ENCODE peak calls at places on chromosomes 1 and 21, in ten cellular contexts. C is transverse colon, B is NB4, W is GM12878, P is IMR-90, G is suprapubic skin, N is K562, Q is heart left ventricle, T is body of pancreas, Z is uterus. O is an unnamed sample.

GRCh38 chr1:17826165-17826488 is 71.0 kb downstream of the ACTL8 start:
- DNase-seq in G (peak), W (no peak), B (peak), P (peak), C (peak), Q (peak), N (peak), Z (no peak), T (peak), O (peak)

GRCh38 chr1:8910914-8911313 is 32.4 kb upstream of the ENO1 start:
- DNase-seq in Z (no peak), G (no peak), Q (no peak), P (peak), B (no peak), W (no peak), C (no peak), N (peak), T (no peak), O (no peak)

GRCh38 chr1:15117671-15118325 is 35.7 kb upstream of the TMEM51 start:
- DNase-seq in T (no peak), Z (no peak), C (no peak), P (no peak), G (no peak), W (no peak), Q (no peak), B (no peak), N (no peak), O (no peak)

GRCh38 chr1:40532844-40533424 is 1.5 kb downstream of the ZNF684 start:
- DNase-seq in N (peak), Q (no peak), B (peak), W (peak), P (peak), C (peak), T (no peak), Z (no peak), G (no peak), O (peak)

GRCh38 chr1:13583964-13584791 is 546 bp downstream of the PDPN start:
- DNase-seq in W (no peak), Q (peak), N (no peak), G (no peak), T (no peak), Z (peak), C (no peak), B (no peak), P (no peak), O (no peak)

GRCh38 chr1:73310797-73311381 is 887.1 kb downstream of the LRRIQ3 start:
- DNase-seq in Q (no peak), P (no peak), C (no peak), T (no peak), B (no peak), W (no peak), G (no peak), N (no peak), Z (no peak), O (no peak)

GRCh38 chr1:65791396-65791795 is 1.3 kb upstream of the PDE4B start:
- DNase-seq in N (no peak), T (no peak), Q (no peak), W (no peak), Z (no peak), B (peak), G (no peak), P (peak), C (no peak), O (no peak)

GRCh38 chr1:198932351-198932991 is 293.6 kb downstream of the PTPRC start:
- DNase-seq in W (no peak), B (peak), Q (peak), Z (no peak), T (no peak), N (no peak), G (no peak), P (peak), C (no peak), O (peak)

GRCh38 chr1:218304281-218305039 is 19.4 kb downstream of the RRP15 start:
- DNase-seq in W (no peak), T (no peak), P (peak), Z (no peak), Q (peak), B (no peak), G (no peak), C (no peak), N (peak), O (peak)

GRCh38 chr1:30159015-30159414 is 564.4 kb downstream of the MATN1 start:
- DNase-seq in P (no peak), B (no peak), Q (no peak), T (no peak), W (no peak), G (no peak), N (peak), C (no peak), Z (no peak), O (no peak)

GRCh38 chr1:38677311-38677710 is 182.3 kb downstream of the RRAGC start:
- DNase-seq in B (no peak), P (no peak), T (no peak), W (no peak), N (no peak), C (no peak), Z (no peak), Q (no peak), G (no peak), O (no peak)

GRCh38 chr21:44785620-44786344 is 15.8 kb downstream of the UBE2G2 start:
- DNase-seq in B (no peak), C (no peak), W (no peak), T (no peak), N (no peak), G (no peak), Z (no peak), P (peak), Q (no peak), O (no peak)

GRCh38 chr21:33541105-33541711 is 709 bp downstream of the GART start:
- DNase-seq in P (peak), B (peak), G (no peak), N (peak), W (peak), T (no peak), Z (no peak), C (no peak), Q (no peak), O (peak)

GRCh38 chr1:198018529-198018928 is 101.4 kb downstream of the LHX9 start:
- DNase-seq in G (no peak), N (peak), T (no peak), P (peak), B (peak), Z (no peak), C (no peak), Q (no peak), W (no peak), O (no peak)

GRCh38 chr1:112061852-112062451 is 72.5 kb upstream of the KCND3 start:
- DNase-seq in N (no peak), G (no peak), C (no peak), B (no peak), Z (no peak), W (no peak), T (no peak), P (no peak), Q (no peak), O (no peak)

GRCh38 chr1:159945483-159946241 is at the start of gene IGSF9:
- DNase-seq in P (peak), W (no peak), N (peak), B (no peak), Q (peak), Z (peak), G (peak), T (peak), C (peak), O (peak)

GRCh38 chr1:201596101-201596868 is 57.4 kb downstream of the NAV1 start:
- DNase-seq in Q (no peak), P (no peak), B (no peak), Z (no peak), C (no peak), N (no peak), T (no peak), W (no peak), G (no peak), O (no peak)

GRCh38 chr1:226637147-226637935 is 88.8 kb downstream of the STUM start:
- DNase-seq in C (peak), W (no peak), G (peak), P (no peak), Z (peak), Q (peak), T (no peak), N (peak), B (no peak), O (no peak)

GRCh38 chr1:29783501-29784275 is 547.4 kb downstream of the PTPRU start:
- DNase-seq in Q (no peak), Z (no peak), W (no peak), N (no peak), T (no peak), B (no peak), C (no peak), G (no peak), P (no peak), O (no peak)

GRCh38 chr1:24920155-24920925 is 9.7 kb downstream of the RUNX3 start:
- DNase-seq in T (no peak), G (no peak), W (no peak), Q (no peak), P (peak), Z (peak), N (peak), B (no peak), C (no peak), O (no peak)

GRCh38 chr1:9849691-9850441 is 26.1 kb upstream of the CLSTN1 start:
- DNase-seq in Q (no peak), W (no peak), P (no peak), B (no peak), N (peak), C (no peak), T (no peak), G (no peak), Z (no peak), O (peak)

GRCh38 chr1:57300186-57300585 is 123.7 kb downstream of the DAB1 start:
- DNase-seq in W (no peak), N (no peak), G (no peak), T (no peak), Z (no peak), Q (no peak), P (no peak), C (no peak), B (no peak), O (no peak)

GRCh38 chr1:235460768-235461167 is 43.5 kb downstream of the B3GALNT2 start:
- DNase-seq in W (no peak), Q (no peak), B (no peak), N (no peak), Z (no peak), C (no peak), P (no peak), G (no peak), T (no peak), O (no peak)

GRCh38 chr1:159088050-159088449 is 11.5 kb upstream of the AIM2 start:
- DNase-seq in Z (no peak), G (no peak), W (no peak), T (no peak), P (peak), Q (no peak), B (peak), C (no peak), N (no peak), O (no peak)

GRCh38 chr1:172510479-172510878 is 22.5 kb upstream of the SUCO start:
- DNase-seq in B (no peak), G (no peak), W (no peak), Q (no peak), Z (no peak), T (no peak), P (no peak), N (no peak), C (no peak), O (no peak)

GRCh38 chr21:16408280-16408669 is 678.5 kb downstream of the USP25 start:
- DNase-seq in Q (no peak), C (no peak), T (no peak), N (no peak), P (no peak), Z (no peak), B (no peak), G (no peak), W (no peak), O (no peak)

DNA sequence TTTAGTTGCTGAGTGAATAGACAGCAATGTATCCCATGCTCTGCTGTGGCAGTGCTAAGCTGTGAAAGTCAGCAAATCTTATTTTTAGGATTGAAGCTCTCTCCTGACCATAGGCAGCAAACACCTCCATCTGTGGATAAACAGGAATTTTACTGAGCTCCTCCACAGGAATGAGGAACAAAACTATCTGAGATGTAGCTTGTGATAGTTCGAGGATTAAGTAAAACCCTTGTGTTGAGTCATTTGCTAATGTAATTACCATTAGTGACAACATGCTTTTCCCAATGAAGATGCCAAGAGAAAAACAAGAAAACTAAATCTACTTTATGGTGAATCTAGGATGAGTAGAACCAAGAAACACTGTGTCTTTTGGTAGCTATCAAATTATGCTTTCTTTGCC is 122.7 kb downstream of the CLEC20A start:
- DNase-seq in N (no peak), Z (no peak), C (no peak), B (no peak), T (no peak), P (no peak), G (no peak), W (no peak), Q (no peak), O (no peak)
- TF ChIP-seq POLR2A in N (no peak), Z (no peak), C (no peak), B (no peak), T (no peak), P (no peak), G (no peak), W (no peak), Q (no peak), O (no peak)

GRCh38 chr1:145959957-145960467 is 2.2 kb upstream of the LIX1L start:
- DNase-seq in P (no peak), N (no peak), T (no peak), W (no peak), C (no peak), Q (no peak), G (no peak), Z (peak), B (no peak), O (no peak)
- TF ChIP-seq POLR2A in P (no peak), N (no peak), T (no peak), W (no peak), C (no peak), Q (no peak), G (no peak), Z (no peak), B (no peak), O (no peak)

DNA sequence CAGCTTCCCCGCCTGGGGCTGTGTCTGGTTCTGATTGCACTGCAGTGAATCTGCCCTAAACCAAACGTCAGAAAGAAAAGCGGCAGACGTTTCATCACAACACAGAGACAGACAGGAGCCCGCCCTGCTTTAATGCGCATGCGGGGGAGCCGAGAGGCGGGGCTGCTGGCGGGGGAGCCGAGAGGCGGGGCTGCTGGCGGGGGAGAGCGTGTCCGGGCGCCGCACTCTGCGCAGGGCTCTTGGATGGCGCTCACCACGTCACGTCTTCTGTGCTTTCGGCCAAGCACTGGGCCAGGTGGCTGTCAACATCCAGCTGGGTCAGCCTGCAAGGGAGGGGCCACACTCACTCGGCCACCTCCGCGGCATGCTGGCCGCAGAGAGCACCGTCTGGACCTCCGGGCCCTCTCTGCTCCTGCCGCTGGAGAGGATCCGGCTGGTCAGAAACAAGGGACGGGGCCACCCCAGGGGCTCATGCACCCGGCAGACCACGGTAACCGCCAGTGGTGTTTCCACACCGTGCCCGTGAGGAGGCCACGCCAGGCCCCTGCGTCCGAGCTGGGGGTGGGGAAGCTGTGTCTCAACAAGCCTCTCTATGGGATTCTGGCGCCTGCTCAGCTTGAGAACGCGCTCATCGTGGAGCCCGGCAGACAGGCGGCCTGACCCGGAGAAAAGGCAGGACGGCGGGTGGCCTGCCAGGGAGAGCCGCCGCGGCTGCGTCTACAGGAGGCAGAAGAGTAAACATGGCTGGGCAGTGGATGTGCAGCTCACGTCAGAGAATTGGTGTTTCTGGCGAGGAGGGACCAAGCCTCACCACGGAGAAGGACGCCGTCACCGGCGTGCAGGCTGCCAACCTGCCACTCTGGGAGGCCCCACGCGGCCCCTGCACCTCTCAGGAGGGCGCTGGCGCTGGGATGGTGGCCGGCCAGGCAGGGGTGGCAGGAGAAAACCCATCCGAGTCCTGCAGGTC is 4.8 kb downstream of the FAAP20 start:
- DNase-seq in Z (peak), N (peak), T (peak), G (peak), C (peak), P (peak), Q (peak), W (no peak), B (peak), O (peak)
- TF ChIP-seq POLR2A in Z (peak), N (peak), T (peak), G (no peak), C (peak), P (peak), Q (peak), W (peak), B (no peak), O (peak)

GRCh38 chr1:224929335-224930237 is at the start of gene DNAH14:
- DNase-seq in Z (peak), P (peak), T (peak), G (peak), N (peak), B (peak), C (peak), W (no peak), Q (peak), O (peak)
- TF ChIP-seq POLR2A in Z (peak), P (peak), T (peak), G (no peak), N (peak), B (peak), C (peak), W (peak), Q (no peak), O (peak)

GRCh38 chr1:166875734-166876539 is at the start of gene TADA1:
- DNase-seq in T (peak), W (peak), Z (peak), N (peak), B (peak), Q (peak), C (peak), P (peak), G (peak), O (peak)
- TF ChIP-seq POLR2A in T (peak), W (peak), Z (peak), N (peak), B (peak), Q (no peak), C (peak), P (no peak), G (no peak), O (peak)

DNA sequence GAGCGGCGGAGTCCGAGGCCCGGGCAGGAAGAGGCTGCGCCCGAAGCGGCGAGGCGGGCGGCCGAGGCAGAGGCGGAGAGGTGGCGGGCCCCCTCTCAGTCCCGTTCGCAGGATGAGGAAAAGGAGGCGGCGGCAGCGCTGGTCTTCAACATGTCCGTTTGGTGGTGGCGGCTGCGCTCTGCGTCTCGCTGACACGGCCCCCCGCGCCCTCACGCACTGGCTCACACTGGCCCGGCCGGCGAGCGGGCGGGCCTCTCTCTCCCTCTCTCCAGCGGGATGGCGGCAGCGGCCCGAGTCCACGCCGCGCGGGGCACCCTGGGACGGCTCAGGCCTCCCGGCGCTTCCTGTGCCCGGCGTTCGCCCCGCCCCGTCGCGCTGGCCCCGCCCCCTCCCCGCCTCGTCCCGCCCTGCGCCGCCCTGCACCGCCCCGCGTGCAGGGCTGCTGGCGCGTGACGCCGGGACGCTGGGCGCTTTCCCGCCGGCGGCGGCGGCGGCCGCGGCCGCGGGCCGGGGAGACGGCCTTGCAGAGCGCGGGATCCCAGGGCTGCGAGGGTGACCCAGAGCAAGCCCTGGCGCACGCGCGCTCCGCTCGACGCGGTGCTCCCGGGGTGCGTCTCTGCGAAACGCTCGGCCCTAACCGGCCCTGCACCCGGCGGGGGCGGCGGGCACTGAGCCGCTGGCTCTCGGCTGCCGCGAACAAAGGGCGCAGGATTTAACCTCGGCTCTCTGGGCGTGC is at the start of gene SCAF4:
- DNase-seq in B (peak), G (peak), Z (peak), C (peak), N (peak), W (peak), P (peak), T (peak), Q (peak), O (peak)
- TF ChIP-seq POLR2A in B (peak), G (peak), Z (peak), C (peak), N (peak), W (peak), P (peak), T (peak), Q (peak), O (peak)

GRCh38 chr1:45375104-45376090 is 35.2 kb upstream of the MUTYH start:
- DNase-seq in C (no peak), Z (no peak), B (no peak), G (no peak), N (no peak), Q (no peak), P (no peak), W (no peak), T (no peak), O (peak)
- TF ChIP-seq POLR2A in C (no peak), Z (no peak), B (no peak), G (no peak), N (no peak), Q (no peak), P (no peak), W (no peak), T (no peak), O (no peak)

GRCh38 chr1:244450597-244451538 is 841 bp downstream of the ADSS2 start:
- DNase-seq in Q (peak), C (peak), G (peak), Z (peak), W (no peak), B (peak), P (peak), N (peak), T (peak), O (peak)
- TF ChIP-seq POLR2A in Q (no peak), C (no peak), G (no peak), Z (no peak), W (no peak), B (no peak), P (no peak), N (peak), T (no peak), O (no peak)